ENCODE peak calls at places on chromosomes 16 and 17, in six cellular contexts. One of them, this sample, is unnamed.

GRCh38 chr16:57128787-57129389 is 36.5 kb downstream of the CPNE2 start:
- DNase-seq in heart right ventricle: no peak
- DNase-seq in skeletal muscle cell: no peak
- DNase-seq in IMR-90: no peak
- DNase-seq in uterus: no peak
- DNase-seq in psoas muscle: no peak
- DNase-seq in this sample: no peak

GRCh38 chr17:47239663-47240374 is 13.8 kb upstream of the ITGB3 start:
- DNase-seq in heart right ventricle: peak
- DNase-seq in skeletal muscle cell: peak
- DNase-seq in IMR-90: peak
- DNase-seq in uterus: peak
- DNase-seq in psoas muscle: peak
- DNase-seq in this sample: peak

GRCh38 chr16:62870554-62870953 is 834.3 kb upstream of the CDH8 start:
- DNase-seq in heart right ventricle: no peak
- DNase-seq in skeletal muscle cell: no peak
- DNase-seq in IMR-90: no peak
- DNase-seq in uterus: no peak
- DNase-seq in psoas muscle: no peak
- DNase-seq in this sample: no peak

GRCh38 chr17:40551874-40552768 is 13.2 kb downstream of the CCR7 start:
- DNase-seq in heart right ventricle: no peak
- DNase-seq in skeletal muscle cell: peak
- DNase-seq in IMR-90: peak
- DNase-seq in uterus: peak
- DNase-seq in psoas muscle: peak
- DNase-seq in this sample: no peak

GRCh38 chr17:524570-524969 is 172.0 kb upstream of the RPH3AL start:
- DNase-seq in heart right ventricle: no peak
- DNase-seq in skeletal muscle cell: no peak
- DNase-seq in IMR-90: no peak
- DNase-seq in uterus: no peak
- DNase-seq in psoas muscle: no peak
- DNase-seq in this sample: no peak

GRCh38 chr16:79628501-79628975 is 28.0 kb upstream of the MAF start:
- DNase-seq in heart right ventricle: no peak
- DNase-seq in skeletal muscle cell: peak
- DNase-seq in IMR-90: peak
- DNase-seq in uterus: no peak
- DNase-seq in psoas muscle: no peak
- DNase-seq in this sample: no peak

GRCh38 chr16:47888142-47888541 is 267.7 kb downstream of the ABCC12 start:
- DNase-seq in heart right ventricle: no peak
- DNase-seq in skeletal muscle cell: peak
- DNase-seq in IMR-90: peak
- DNase-seq in uterus: no peak
- DNase-seq in psoas muscle: no peak
- DNase-seq in this sample: no peak

GRCh38 chr16:67101301-67101675 is 8.5 kb upstream of the PHAF1 start:
- DNase-seq in heart right ventricle: no peak
- DNase-seq in skeletal muscle cell: no peak
- DNase-seq in IMR-90: peak
- DNase-seq in uterus: no peak
- DNase-seq in psoas muscle: no peak
- DNase-seq in this sample: no peak

GRCh38 chr17:27471321-27472269 is 15.3 kb downstream of the KSR1 start:
- DNase-seq in heart right ventricle: no peak
- DNase-seq in skeletal muscle cell: no peak
- DNase-seq in IMR-90: peak
- DNase-seq in uterus: no peak
- DNase-seq in psoas muscle: no peak
- DNase-seq in this sample: peak

GRCh38 chr17:34837796-34838195 is 123.5 kb downstream of the CCT6B start:
- DNase-seq in heart right ventricle: no peak
- DNase-seq in skeletal muscle cell: no peak
- DNase-seq in IMR-90: no peak
- DNase-seq in uterus: no peak
- DNase-seq in psoas muscle: no peak
- DNase-seq in this sample: no peak

GRCh38 chr17:66514227-66514806 is 211.9 kb downstream of the PRKCA start:
- DNase-seq in heart right ventricle: no peak
- DNase-seq in skeletal muscle cell: no peak
- DNase-seq in IMR-90: peak
- DNase-seq in uterus: no peak
- DNase-seq in psoas muscle: no peak
- DNase-seq in this sample: no peak

GRCh38 chr17:19260958-19261357 is 23.8 kb downstream of the EPN2 start:
- DNase-seq in heart right ventricle: no peak
- DNase-seq in skeletal muscle cell: no peak
- DNase-seq in IMR-90: no peak
- DNase-seq in uterus: no peak
- DNase-seq in psoas muscle: no peak
- DNase-seq in this sample: no peak

GRCh38 chr17:67180275-67180674 is 64.7 kb downstream of the HELZ start:
- DNase-seq in heart right ventricle: no peak
- DNase-seq in skeletal muscle cell: no peak
- DNase-seq in IMR-90: no peak
- DNase-seq in uterus: no peak
- DNase-seq in psoas muscle: no peak
- DNase-seq in this sample: no peak

DNA sequence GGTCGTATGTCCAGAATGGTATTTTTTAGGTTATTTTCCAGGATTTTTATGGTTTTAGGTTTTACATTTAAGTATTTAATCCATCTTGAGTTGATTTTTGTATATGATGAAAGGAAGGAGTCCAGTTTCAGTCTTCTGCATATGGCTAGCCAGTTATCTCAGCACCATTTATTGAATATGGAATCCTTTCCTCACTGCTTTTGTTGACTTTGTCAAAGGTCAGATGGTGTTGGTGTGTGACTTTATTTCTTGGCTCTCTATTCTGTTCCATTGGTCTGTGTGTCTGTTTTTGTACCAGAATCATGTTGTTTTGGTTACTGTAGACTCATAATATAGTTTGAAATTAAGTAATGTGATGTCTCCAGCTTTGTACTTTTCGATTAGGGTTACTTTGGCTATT is 26.4 kb upstream of the TEKT1 start:
- DNase-seq in heart right ventricle: no peak
- DNase-seq in skeletal muscle cell: no peak
- DNase-seq in IMR-90: no peak
- DNase-seq in uterus: no peak
- DNase-seq in psoas muscle: no peak
- DNase-seq in this sample: no peak
- H3K4me3 ChIP-seq in heart right ventricle: no peak
- H3K4me3 ChIP-seq in skeletal muscle cell: no peak
- H3K4me3 ChIP-seq in IMR-90: no peak
- H3K4me3 ChIP-seq in uterus: no peak
- H3K4me3 ChIP-seq in psoas muscle: no peak
- H3K4me3 ChIP-seq in this sample: no peak

DNA sequence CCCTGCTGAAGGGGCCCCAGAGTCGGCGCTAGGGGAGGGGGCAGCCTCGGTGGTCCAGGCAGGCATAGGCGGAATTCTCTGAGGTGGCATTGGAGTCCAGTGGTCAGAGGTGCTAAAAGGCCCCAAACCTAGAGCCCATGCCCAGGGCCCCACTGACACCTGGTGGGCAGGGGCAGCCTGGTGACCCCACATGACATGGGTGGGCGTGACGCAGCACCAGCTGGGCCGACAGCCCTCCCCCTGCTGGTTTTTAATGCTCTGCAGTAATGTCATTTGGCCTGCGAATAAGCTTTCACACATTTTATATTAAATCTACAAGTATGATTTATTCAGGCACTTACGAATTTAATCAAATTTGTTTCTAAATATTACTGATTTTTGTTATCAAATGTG is 2.1 kb upstream of the RNPS1 start:
- DNase-seq in heart right ventricle: no peak
- DNase-seq in skeletal muscle cell: no peak
- DNase-seq in IMR-90: no peak
- DNase-seq in uterus: no peak
- DNase-seq in psoas muscle: no peak
- DNase-seq in this sample: no peak
- H3K4me3 ChIP-seq in heart right ventricle: no peak
- H3K4me3 ChIP-seq in skeletal muscle cell: no peak
- H3K4me3 ChIP-seq in IMR-90: no peak
- H3K4me3 ChIP-seq in uterus: no peak
- H3K4me3 ChIP-seq in psoas muscle: no peak
- H3K4me3 ChIP-seq in this sample: no peak

DNA sequence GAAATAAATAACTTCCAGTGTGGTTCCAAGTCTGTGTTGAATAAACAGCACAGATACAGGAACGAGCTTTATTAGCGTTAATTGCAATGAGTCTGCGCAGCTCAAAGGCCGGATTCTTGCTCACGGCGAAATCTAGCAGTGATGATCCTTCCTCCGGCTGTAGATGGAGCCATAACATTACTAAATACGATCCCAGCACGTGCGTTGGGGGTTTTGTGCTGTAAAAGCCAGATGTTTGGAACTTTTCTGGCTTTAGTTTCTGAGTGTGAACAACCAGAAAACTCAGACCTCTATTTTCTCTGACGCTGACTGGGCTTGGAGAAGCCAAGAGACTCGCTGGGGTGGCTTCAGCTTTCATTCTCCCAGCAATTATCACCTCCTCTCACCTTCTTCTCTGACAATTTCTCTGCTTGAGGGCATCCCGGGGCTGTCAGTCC is 47.0 kb upstream of the AKTIP start:
- DNase-seq in heart right ventricle: peak
- DNase-seq in skeletal muscle cell: peak
- DNase-seq in IMR-90: peak
- DNase-seq in uterus: peak
- DNase-seq in psoas muscle: no peak
- DNase-seq in this sample: peak
- H3K4me3 ChIP-seq in heart right ventricle: no peak
- H3K4me3 ChIP-seq in skeletal muscle cell: no peak
- H3K4me3 ChIP-seq in IMR-90: no peak
- H3K4me3 ChIP-seq in uterus: no peak
- H3K4me3 ChIP-seq in psoas muscle: no peak
- H3K4me3 ChIP-seq in this sample: no peak

DNA sequence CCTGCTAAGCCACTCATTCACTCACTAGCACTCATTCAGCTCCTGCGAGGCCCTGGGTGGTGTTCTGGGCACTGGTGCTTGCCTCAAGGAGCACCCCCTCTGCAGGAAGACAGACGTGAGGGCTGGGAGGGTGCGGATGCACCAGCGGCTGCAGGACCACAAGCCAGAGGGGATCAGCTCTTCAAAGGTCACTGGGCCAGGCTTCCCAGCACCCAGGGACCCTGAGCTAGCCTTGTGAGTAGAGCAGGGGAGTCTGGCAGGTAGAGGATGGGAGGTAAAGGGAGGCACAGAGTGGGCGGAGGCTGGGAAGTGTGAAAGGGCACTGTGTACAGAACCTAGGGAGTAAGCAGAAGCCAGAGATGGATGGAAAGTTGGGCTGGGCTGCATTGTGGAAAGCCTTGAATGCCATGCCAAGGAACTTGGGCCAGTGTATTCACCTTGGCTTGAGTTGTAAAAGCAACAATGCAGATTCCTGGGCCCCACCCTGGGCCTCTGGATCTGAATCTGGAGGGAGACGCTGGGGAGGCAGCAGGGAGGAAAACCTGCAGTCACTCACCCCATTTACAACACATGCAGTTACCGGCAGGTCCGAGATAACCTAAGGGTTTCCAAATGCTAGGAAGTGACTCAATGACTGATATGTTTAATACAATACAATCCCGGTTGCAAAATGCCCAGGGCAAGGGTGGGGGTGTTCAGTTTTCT is 1.7 kb downstream of the IL4R start:
- DNase-seq in heart right ventricle: peak
- DNase-seq in skeletal muscle cell: no peak
- DNase-seq in IMR-90: peak
- DNase-seq in uterus: peak
- DNase-seq in psoas muscle: peak
- DNase-seq in this sample: no peak
- H3K4me3 ChIP-seq in heart right ventricle: peak
- H3K4me3 ChIP-seq in skeletal muscle cell: peak
- H3K4me3 ChIP-seq in IMR-90: peak
- H3K4me3 ChIP-seq in uterus: peak
- H3K4me3 ChIP-seq in psoas muscle: peak
- H3K4me3 ChIP-seq in this sample: peak